ENCODE peak calls at places on chromosomes 6 and 20, in nine cellular contexts. One of them, this sample, is unnamed.

GRCh38 chr6:30480536-30481156 is 8.7 kb upstream of the HLA-E start:
- DNase-seq in dorsolateral prefrontal cortex: no peak
- DNase-seq in heart left ventricle: no peak
- DNase-seq in heart right ventricle: no peak
- DNase-seq in AG09309: no peak
- DNase-seq in OCI-LY7: no peak
- DNase-seq in cardiac fibroblast: no peak
- DNase-seq in epithelial cell of proximal tubule: no peak
- DNase-seq in left ventricle myocardium inferior: no peak
- DNase-seq in this sample: no peak

GRCh38 chr20:34629342-34629741 is 47.5 kb downstream of the PIGU start:
- DNase-seq in dorsolateral prefrontal cortex: no peak
- DNase-seq in heart left ventricle: no peak
- DNase-seq in heart right ventricle: peak; percentile 25
- DNase-seq in AG09309: no peak
- DNase-seq in OCI-LY7: no peak
- DNase-seq in cardiac fibroblast: peak; percentile 32
- DNase-seq in epithelial cell of proximal tubule: no peak
- DNase-seq in left ventricle myocardium inferior: peak; percentile 49
- DNase-seq in this sample: no peak

GRCh38 chr20:64188682-64189529 is 24.7 kb downstream of the MYT1 start:
- DNase-seq in dorsolateral prefrontal cortex: no peak
- DNase-seq in heart left ventricle: no peak
- DNase-seq in heart right ventricle: no peak
- DNase-seq in AG09309: no peak
- DNase-seq in OCI-LY7: no peak
- DNase-seq in cardiac fibroblast: peak; percentile 91
- DNase-seq in epithelial cell of proximal tubule: peak; percentile 89
- DNase-seq in left ventricle myocardium inferior: no peak
- DNase-seq in this sample: peak; percentile 45

GRCh38 chr6:42960243-42961019 is at the start of gene GNMT:
- DNase-seq in dorsolateral prefrontal cortex: peak; percentile 55
- DNase-seq in heart left ventricle: peak; percentile 76
- DNase-seq in heart right ventricle: peak; percentile 65
- DNase-seq in AG09309: no peak
- DNase-seq in OCI-LY7: no peak
- DNase-seq in cardiac fibroblast: no peak
- DNase-seq in epithelial cell of proximal tubule: no peak
- DNase-seq in left ventricle myocardium inferior: peak; percentile 68
- DNase-seq in this sample: no peak

GRCh38 chr6:30685157-30685976 is 1.1 kb downstream of the PPP1R18 start:
- DNase-seq in dorsolateral prefrontal cortex: no peak
- DNase-seq in heart left ventricle: peak; percentile 69
- DNase-seq in heart right ventricle: peak; percentile 40
- DNase-seq in AG09309: no peak
- DNase-seq in OCI-LY7: peak; percentile 54
- DNase-seq in cardiac fibroblast: peak; percentile 55
- DNase-seq in epithelial cell of proximal tubule: no peak
- DNase-seq in left ventricle myocardium inferior: no peak
- DNase-seq in this sample: no peak

GRCh38 chr20:54173653-54174451 is at the start of gene CYP24A1:
- DNase-seq in dorsolateral prefrontal cortex: no peak
- DNase-seq in heart left ventricle: no peak
- DNase-seq in heart right ventricle: no peak
- DNase-seq in AG09309: no peak
- DNase-seq in OCI-LY7: no peak
- DNase-seq in cardiac fibroblast: peak; percentile 4
- DNase-seq in epithelial cell of proximal tubule: no peak
- DNase-seq in left ventricle myocardium inferior: no peak
- DNase-seq in this sample: no peak

GRCh38 chr6:143401636-143402370 is 48.7 kb downstream of the ADAT2 start:
- DNase-seq in dorsolateral prefrontal cortex: no peak
- DNase-seq in heart left ventricle: no peak
- DNase-seq in heart right ventricle: no peak
- DNase-seq in AG09309: no peak
- DNase-seq in OCI-LY7: no peak
- DNase-seq in cardiac fibroblast: no peak
- DNase-seq in epithelial cell of proximal tubule: no peak
- DNase-seq in left ventricle myocardium inferior: no peak
- DNase-seq in this sample: no peak

GRCh38 chr20:5780233-5781217 is 30.3 kb downstream of the SHLD1 start:
- DNase-seq in dorsolateral prefrontal cortex: no peak
- DNase-seq in heart left ventricle: no peak
- DNase-seq in heart right ventricle: no peak
- DNase-seq in AG09309: no peak
- DNase-seq in OCI-LY7: no peak
- DNase-seq in cardiac fibroblast: no peak
- DNase-seq in epithelial cell of proximal tubule: no peak
- DNase-seq in left ventricle myocardium inferior: no peak
- DNase-seq in this sample: no peak

GRCh38 chr6:79461205-79461604 is 76.0 kb downstream of the LCA5 start:
- DNase-seq in dorsolateral prefrontal cortex: no peak
- DNase-seq in heart left ventricle: no peak
- DNase-seq in heart right ventricle: no peak
- DNase-seq in AG09309: no peak
- DNase-seq in OCI-LY7: no peak
- DNase-seq in cardiac fibroblast: peak; percentile 6
- DNase-seq in epithelial cell of proximal tubule: peak; percentile 39
- DNase-seq in left ventricle myocardium inferior: no peak
- DNase-seq in this sample: no peak

GRCh38 chr6:75272145-75272840 is 12.3 kb downstream of the TMEM30A start:
- DNase-seq in dorsolateral prefrontal cortex: no peak
- DNase-seq in heart left ventricle: no peak
- DNase-seq in heart right ventricle: no peak
- DNase-seq in AG09309: peak; percentile 29
- DNase-seq in OCI-LY7: no peak
- DNase-seq in cardiac fibroblast: peak; percentile 78
- DNase-seq in epithelial cell of proximal tubule: no peak
- DNase-seq in left ventricle myocardium inferior: no peak
- DNase-seq in this sample: no peak

GRCh38 chr6:123962508-123962907 is 158.8 kb downstream of the NKAIN2 start:
- DNase-seq in dorsolateral prefrontal cortex: no peak
- DNase-seq in heart left ventricle: peak; percentile 28
- DNase-seq in heart right ventricle: no peak
- DNase-seq in AG09309: no peak
- DNase-seq in OCI-LY7: no peak
- DNase-seq in cardiac fibroblast: no peak
- DNase-seq in epithelial cell of proximal tubule: no peak
- DNase-seq in left ventricle myocardium inferior: no peak
- DNase-seq in this sample: no peak

GRCh38 chr6:123967900-123968299 is 164.2 kb downstream of the NKAIN2 start:
- DNase-seq in dorsolateral prefrontal cortex: no peak
- DNase-seq in heart left ventricle: peak; percentile 34
- DNase-seq in heart right ventricle: no peak
- DNase-seq in AG09309: no peak
- DNase-seq in OCI-LY7: no peak
- DNase-seq in cardiac fibroblast: no peak
- DNase-seq in epithelial cell of proximal tubule: no peak
- DNase-seq in left ventricle myocardium inferior: no peak
- DNase-seq in this sample: peak; percentile 41

DNA sequence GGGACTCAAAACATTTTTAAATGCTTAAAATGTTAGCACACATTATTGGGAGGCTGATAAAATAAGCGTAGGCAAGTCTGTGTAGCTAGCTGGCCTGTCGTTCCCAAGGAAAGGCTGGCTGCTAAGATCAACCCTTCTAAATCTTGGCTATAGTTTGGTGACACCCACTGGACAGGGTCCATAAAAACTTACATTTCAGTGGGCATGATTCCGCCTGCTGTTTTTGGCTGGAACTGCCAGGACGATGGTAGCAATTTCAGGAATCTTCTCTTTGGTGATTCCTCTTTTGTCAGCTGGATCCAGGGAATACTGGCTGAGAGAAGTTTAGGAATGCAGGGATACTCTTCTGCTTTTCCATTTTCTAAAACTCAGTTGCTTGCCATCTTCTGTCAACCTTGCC is 162.2 kb downstream of the NKAIN2 start:
- DNase-seq in dorsolateral prefrontal cortex: no peak
- DNase-seq in heart left ventricle: no peak
- DNase-seq in heart right ventricle: no peak
- DNase-seq in AG09309: no peak
- DNase-seq in OCI-LY7: no peak
- DNase-seq in cardiac fibroblast: no peak
- DNase-seq in epithelial cell of proximal tubule: no peak
- DNase-seq in left ventricle myocardium inferior: no peak
- DNase-seq in this sample: no peak
- TF ChIP-seq CTCF in dorsolateral prefrontal cortex: peak; percentile 34
- TF ChIP-seq CTCF in heart left ventricle: peak; percentile 16
- TF ChIP-seq CTCF in heart right ventricle: peak; percentile 24
- TF ChIP-seq CTCF in AG09309: no peak
- TF ChIP-seq CTCF in OCI-LY7: no peak
- TF ChIP-seq CTCF in cardiac fibroblast: no peak
- TF ChIP-seq CTCF in epithelial cell of proximal tubule: peak; percentile 80
- TF ChIP-seq CTCF in left ventricle myocardium inferior: peak; percentile 49
- TF ChIP-seq CTCF in this sample: no peak

DNA sequence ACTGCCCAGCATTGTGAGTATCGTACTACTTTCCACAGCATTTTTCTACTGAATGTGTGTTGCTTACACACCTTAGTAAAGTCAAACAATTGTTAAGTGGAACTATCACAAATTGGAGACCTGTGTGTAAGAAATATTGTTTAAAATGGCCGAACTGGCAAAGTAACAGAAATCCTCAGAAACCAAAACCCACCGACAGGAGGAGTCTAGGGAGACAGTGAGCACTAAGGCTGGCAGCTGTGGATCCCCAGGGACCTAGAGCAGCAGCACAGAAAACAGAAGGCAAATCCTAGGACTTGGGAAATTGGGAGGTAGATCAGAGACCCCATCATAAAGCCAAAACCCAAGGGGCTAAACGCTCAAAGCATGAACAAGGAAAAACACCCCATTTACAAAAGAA is 69.9 kb downstream of the SESN1 start:
- DNase-seq in dorsolateral prefrontal cortex: no peak
- DNase-seq in heart left ventricle: no peak
- DNase-seq in heart right ventricle: peak; percentile 28
- DNase-seq in AG09309: no peak
- DNase-seq in OCI-LY7: no peak
- DNase-seq in cardiac fibroblast: peak; percentile 78
- DNase-seq in epithelial cell of proximal tubule: no peak
- DNase-seq in left ventricle myocardium inferior: peak; percentile 26
- DNase-seq in this sample: no peak
- TF ChIP-seq CTCF in dorsolateral prefrontal cortex: no peak
- TF ChIP-seq CTCF in heart left ventricle: no peak
- TF ChIP-seq CTCF in heart right ventricle: peak; percentile 26
- TF ChIP-seq CTCF in AG09309: no peak
- TF ChIP-seq CTCF in OCI-LY7: no peak
- TF ChIP-seq CTCF in cardiac fibroblast: peak; percentile 44
- TF ChIP-seq CTCF in epithelial cell of proximal tubule: peak; percentile 6
- TF ChIP-seq CTCF in left ventricle myocardium inferior: no peak
- TF ChIP-seq CTCF in this sample: no peak

GRCh38 chr20:56949318-56949717 is 317.1 kb downstream of the BMP7 start:
- DNase-seq in dorsolateral prefrontal cortex: no peak
- DNase-seq in heart left ventricle: no peak
- DNase-seq in heart right ventricle: no peak
- DNase-seq in AG09309: no peak
- DNase-seq in OCI-LY7: peak; percentile 39
- DNase-seq in cardiac fibroblast: no peak
- DNase-seq in epithelial cell of proximal tubule: no peak
- DNase-seq in left ventricle myocardium inferior: no peak
- DNase-seq in this sample: no peak
- TF ChIP-seq CTCF in dorsolateral prefrontal cortex: no peak
- TF ChIP-seq CTCF in heart left ventricle: no peak
- TF ChIP-seq CTCF in heart right ventricle: no peak
- TF ChIP-seq CTCF in AG09309: no peak
- TF ChIP-seq CTCF in OCI-LY7: peak; percentile 54
- TF ChIP-seq CTCF in cardiac fibroblast: no peak
- TF ChIP-seq CTCF in epithelial cell of proximal tubule: no peak
- TF ChIP-seq CTCF in left ventricle myocardium inferior: no peak
- TF ChIP-seq CTCF in this sample: no peak

DNA sequence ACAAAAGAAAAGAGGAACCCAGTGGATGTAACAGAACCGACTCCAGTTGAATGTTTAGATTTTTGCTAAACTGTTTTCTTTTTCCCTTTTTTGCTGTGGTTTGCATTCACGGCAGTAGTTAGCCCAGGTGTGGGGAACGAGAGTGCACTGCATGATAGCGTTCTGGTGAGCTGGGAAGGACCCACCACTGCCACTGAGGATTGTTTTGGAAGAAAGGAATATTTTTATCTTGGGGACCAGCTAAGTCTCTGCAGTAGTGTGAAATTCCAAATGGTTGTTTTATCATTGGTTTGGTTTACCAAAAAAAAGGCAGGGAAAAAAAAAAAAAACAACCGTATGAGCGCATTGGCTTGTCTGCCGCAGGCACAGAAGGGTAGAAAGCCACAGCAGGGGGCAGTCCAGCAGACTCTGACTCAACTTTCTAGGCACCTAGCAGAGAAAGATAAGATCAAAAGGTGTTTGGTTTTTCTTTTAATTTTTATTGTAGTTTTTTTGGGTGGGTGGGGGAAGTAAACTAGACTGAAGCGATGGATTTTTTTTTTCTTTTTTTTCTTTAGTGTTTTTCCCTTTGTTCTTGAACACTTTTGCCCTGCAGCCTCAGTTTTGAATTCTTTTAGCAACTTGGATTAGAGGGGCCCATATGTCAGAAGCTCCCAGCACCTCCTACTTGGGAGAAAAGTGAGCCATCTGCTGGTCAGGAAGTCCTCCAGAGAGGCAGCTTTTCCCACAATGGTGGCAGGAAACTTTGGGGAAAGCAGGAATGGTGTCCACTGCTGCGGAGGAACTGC is 13.5 kb upstream of the RAB5IF start:
- DNase-seq in dorsolateral prefrontal cortex: no peak
- DNase-seq in heart left ventricle: no peak
- DNase-seq in heart right ventricle: no peak
- DNase-seq in AG09309: no peak
- DNase-seq in OCI-LY7: no peak
- DNase-seq in cardiac fibroblast: no peak
- DNase-seq in epithelial cell of proximal tubule: no peak
- DNase-seq in left ventricle myocardium inferior: no peak
- DNase-seq in this sample: no peak
- TF ChIP-seq CTCF in dorsolateral prefrontal cortex: peak; percentile 40
- TF ChIP-seq CTCF in heart left ventricle: peak; percentile 52
- TF ChIP-seq CTCF in heart right ventricle: peak; percentile 65
- TF ChIP-seq CTCF in AG09309: peak; percentile 75
- TF ChIP-seq CTCF in OCI-LY7: peak; percentile 70
- TF ChIP-seq CTCF in cardiac fibroblast: peak; percentile 25
- TF ChIP-seq CTCF in epithelial cell of proximal tubule: peak; percentile 74
- TF ChIP-seq CTCF in left ventricle myocardium inferior: peak; percentile 63
- TF ChIP-seq CTCF in this sample: no peak

This sample was measured in CD14-positive monocyte.